ENCODE peak calls at places on chromosomes 4 and X, in ten cellular contexts. C, V, M, G, P, T, F, L, E and Q are unnamed samples.

GRCh38 chrX:150364347-150365050 is 1.4 kb downstream of the MAMLD1 start:
- DNase-seq in E (no peak), V (no peak), C (no peak), P (no peak), G (peak; percentile 23), F (no peak), L (peak; percentile 31), M (peak; percentile 19), T (peak; percentile 39), Q (no peak)

GRCh38 chr4:140807491-140808257 is 51.5 kb upstream of the TBC1D9 start:
- DNase-seq in F (no peak), C (no peak), L (no peak), V (no peak), E (peak; percentile 2), G (peak; percentile 50), T (no peak), M (no peak), P (peak; percentile 60), Q (peak; percentile 75)

GRCh38 chr4:119135721-119136121 is at the start of gene MYOZ2:
- DNase-seq in E (peak; percentile 18), F (no peak), V (no peak), M (no peak), P (no peak), C (peak; percentile 52), G (peak; percentile 41), L (no peak), T (no peak), Q (no peak)

GRCh38 chr4:172963498-172964294 is 204.9 kb upstream of the GALNT7 start:
- DNase-seq in T (no peak), L (no peak), G (no peak), P (no peak), F (no peak), M (no peak), V (no peak), C (no peak), E (no peak), Q (no peak)

GRCh38 chrX:23365541-23365940 is 30.9 kb downstream of the PTCHD1 start:
- DNase-seq in C (no peak), L (no peak), V (no peak), E (no peak), M (no peak), T (no peak), G (no peak), P (no peak), F (no peak), Q (no peak)

GRCh38 chr4:180767330-180767729 is 1475.9 kb upstream of the TENM3 start:
- DNase-seq in C (no peak), M (no peak), E (no peak), L (peak; percentile 16), V (no peak), T (no peak), G (no peak), F (no peak), P (no peak), Q (no peak)

GRCh38 chr4:110959041-110959643 is 336.3 kb upstream of the PITX2 start:
- DNase-seq in P (no peak), M (peak; percentile 36), T (no peak), C (peak; percentile 13), L (no peak), V (peak; percentile 1), E (peak; percentile 23), F (no peak), G (peak; percentile 14), Q (no peak)

GRCh38 chrX:9873952-9874351 is 87.7 kb downstream of the SHROOM2 start:
- DNase-seq in T (peak; percentile 33), V (peak; percentile 24), P (peak; percentile 56), F (no peak), M (no peak), G (no peak), C (peak; percentile 50), L (no peak), E (peak; percentile 9), Q (no peak)

GRCh38 chr4:8058031-8058479 is 100.6 kb downstream of the ABLIM2 start:
- DNase-seq in M (no peak), T (no peak), C (no peak), L (no peak), P (no peak), E (no peak), F (no peak), G (no peak), V (peak; percentile 70), Q (no peak)

GRCh38 chr4:186486172-186486571 is 69.2 kb downstream of the MTNR1A start:
- DNase-seq in C (no peak), V (no peak), L (peak; percentile 8), M (peak; percentile 20), F (no peak), P (no peak), T (no peak), G (peak; percentile 56), E (no peak), Q (no peak)

GRCh38 chr4:128424524-128425195 is 137.0 kb upstream of the PGRMC2 start:
- DNase-seq in G (peak; percentile 40), M (peak; percentile 86), E (peak; percentile 41), L (no peak), V (no peak), C (peak; percentile 78), P (no peak), F (peak; percentile 21), T (no peak), Q (no peak)

GRCh38 chr4:151940926-151941617 is 180.3 kb upstream of the GATB start:
- DNase-seq in T (no peak), E (no peak), F (no peak), P (no peak), C (no peak), L (no peak), M (no peak), V (no peak), G (no peak), Q (peak; percentile 49)

GRCh38 chr4:4711902-4712301 is 147.6 kb upstream of the MSX1 start:
- DNase-seq in L (no peak), C (no peak), G (no peak), E (no peak), V (no peak), T (no peak), F (no peak), P (no peak), M (no peak), Q (no peak)

GRCh38 chr4:115332078-115332477 is 218.7 kb upstream of the NDST4 start:
- DNase-seq in V (no peak), P (no peak), G (no peak), F (no peak), E (no peak), M (no peak), C (no peak), L (no peak), T (no peak), Q (no peak)

GRCh38 chr4:173524218-173525117 is 5.6 kb downstream of the HAND2 start:
- DNase-seq in T (no peak), V (no peak), F (no peak), E (no peak), G (no peak), C (no peak), L (peak; percentile 5), P (peak; percentile 24), M (no peak), Q (no peak)

GRCh38 chr4:54728342-54728741 is 70.6 kb downstream of the KIT start:
- DNase-seq in G (no peak), F (no peak), T (no peak), P (no peak), L (no peak), V (no peak), M (no peak), E (no peak), C (no peak), Q (no peak)

GRCh38 chr4:54723220-54723619 is 65.5 kb downstream of the KIT start:
- DNase-seq in M (no peak), L (no peak), V (no peak), F (no peak), T (no peak), E (no peak), P (no peak), G (no peak), C (no peak), Q (no peak)

GRCh38 chr4:54723786-54724185 is 66.0 kb downstream of the KIT start:
- DNase-seq in L (no peak), T (no peak), G (no peak), V (no peak), C (no peak), E (no peak), F (no peak), P (no peak), M (no peak), Q (no peak)

GRCh38 chr4:54727346-54727745 is 69.6 kb downstream of the KIT start:
- DNase-seq in E (no peak), T (no peak), G (no peak), C (no peak), L (no peak), F (no peak), P (no peak), V (no peak), M (no peak), Q (no peak)

DNA sequence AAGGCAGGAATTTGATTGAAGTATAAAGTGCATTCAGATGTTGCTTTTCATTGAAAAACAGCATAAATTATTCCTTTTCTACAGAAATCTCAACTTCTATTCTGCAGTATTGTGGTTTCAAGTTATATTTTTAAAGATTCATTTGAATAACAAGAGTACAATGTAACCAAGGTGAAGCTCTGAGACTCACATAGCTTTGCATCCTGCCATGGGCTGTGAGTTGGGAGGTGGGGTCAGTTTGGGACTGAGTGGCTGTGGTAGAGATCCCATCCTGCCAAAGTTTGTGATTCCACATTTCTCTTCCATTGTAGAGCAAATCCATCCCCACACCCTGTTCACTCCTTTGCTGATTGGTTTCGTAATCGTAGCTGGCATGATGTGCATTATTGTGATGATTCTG is 69.2 kb downstream of the KIT start:
- DNase-seq in P (no peak), G (no peak), F (no peak), V (no peak), L (no peak), C (no peak), T (no peak), E (no peak), M (no peak), Q (no peak)
- TF ChIP-seq CTCF in P (no peak), G (no peak), F (no peak), V (no peak), L (no peak), C (no peak), T (no peak), E (no peak), M (no peak), Q (no peak)

GRCh38 chr4:83012631-83013419 is 2.2 kb upstream of the LIN54 start:
- DNase-seq in G (peak; percentile 97), V (peak; percentile 96), P (peak; percentile 97), E (peak; percentile 97), F (peak; percentile 88), T (peak; percentile 99), C (peak; percentile 99), L (peak; percentile 98), M (peak; percentile 99), Q (peak; percentile 97)
- TF ChIP-seq CTCF in G (peak; percentile 42), V (peak; percentile 83), P (peak; percentile 49), E (peak; percentile 76), F (peak; percentile 43), T (peak; percentile 73), C (peak; percentile 21), L (peak; percentile 56), M (peak; percentile 42), Q (no peak)

GRCh38 chrX:135463937-135464336 is 42.2 kb downstream of the SMIM10L2A start:
- DNase-seq in C (peak; percentile 17), E (no peak), M (peak; percentile 34), L (no peak), F (no peak), T (no peak), P (no peak), G (no peak), V (peak; percentile 0), Q (no peak)
- TF ChIP-seq CTCF in C (peak; percentile 44), E (peak; percentile 57), M (peak; percentile 50), L (no peak), F (peak; percentile 44), T (no peak), P (peak; percentile 22), G (peak; percentile 27), V (no peak), Q (peak; percentile 34)

GRCh38 chrX:47562615-47563243 is 1.7 kb downstream of the ARAF start:
- DNase-seq in M (peak; percentile 57), C (peak; percentile 62), V (no peak), F (no peak), T (no peak), P (peak; percentile 8), L (no peak), E (no peak), G (no peak), Q (no peak)
- TF ChIP-seq CTCF in M (peak; percentile 48), C (peak; percentile 34), V (peak; percentile 42), F (peak; percentile 41), T (no peak), P (peak; percentile 46), L (peak; percentile 30), E (peak; percentile 60), G (peak; percentile 43), Q (peak; percentile 10)